ENCODE peak calls at places on chromosome 10, in four cellular contexts. V is nephron progenitor cell, M is GM12865, R is right atrium auricular region. W is an unnamed sample.

GRCh38 chr10:56449770-56450169 is 88.7 kb upstream of the ZWINT start:
- DNase-seq in M (peak), V (no peak), R (no peak), W (no peak)

GRCh38 chr10:88008866-88009470 is 145.5 kb downstream of the PTEN start:
- DNase-seq in R (no peak), V (no peak), M (no peak), W (no peak)

GRCh38 chr10:119316002-119316358 is 108.6 kb downstream of the GRK5 start:
- DNase-seq in V (no peak), M (no peak), R (no peak), W (no peak)

GRCh38 chr10:102869290-102870198 is at the start of gene AS3MT:
- DNase-seq in V (peak), R (no peak), M (no peak), W (no peak)

GRCh38 chr10:15642095-15642494 is 77.6 kb downstream of the ITGA8 start:
- DNase-seq in V (no peak), R (no peak), M (no peak), W (no peak)

GRCh38 chr10:71316081-71316785 is 2.8 kb upstream of the SLC29A3 start:
- DNase-seq in R (no peak), V (no peak), M (no peak), W (no peak)

GRCh38 chr10:79331709-79332108 is 15.6 kb upstream of the PPIF start:
- DNase-seq in R (no peak), M (peak), V (no peak), W (peak)

GRCh38 chr10:43342279-43343125 is 28.9 kb upstream of the FXYD4 start:
- DNase-seq in V (no peak), R (no peak), M (no peak), W (no peak)

GRCh38 chr10:132656283-132657126 is 118.9 kb downstream of the INPP5A start:
- DNase-seq in M (no peak), R (no peak), V (no peak), W (no peak)

GRCh38 chr10:130425169-130425568 is 289.0 kb downstream of the GLRX3 start:
- DNase-seq in M (no peak), V (no peak), R (peak), W (no peak)

GRCh38 chr10:110433740-110434139 is 64.0 kb upstream of the DUSP5 start:
- DNase-seq in V (no peak), R (no peak), M (no peak), W (peak)

GRCh38 chr10:8070440-8070839 is 16.0 kb downstream of the GATA3 start:
- DNase-seq in M (no peak), V (no peak), R (no peak), W (no peak)

GRCh38 chr10:14617125-14617524 is 157.6 kb downstream of the FAM107B start:
- DNase-seq in M (no peak), R (no peak), V (no peak), W (no peak)

GRCh38 chr10:99827906-99828305 is 45.5 kb downstream of the ABCC2 start:
- DNase-seq in V (no peak), R (no peak), M (no peak), W (no peak)

GRCh38 chr10:14016011-14016536 is 314.6 kb downstream of the FRMD4A start:
- DNase-seq in V (no peak), R (peak), M (peak), W (peak)

GRCh38 chr10:79948976-79949722 is at the start of gene SFTPD:
- DNase-seq in R (no peak), V (no peak), M (no peak), W (no peak)

GRCh38 chr10:129937351-129937751 is 26.7 kb downstream of the EBF3 start:
- DNase-seq in M (no peak), V (no peak), R (no peak), W (no peak)

GRCh38 chr10:100978896-100979185 is 8.5 kb downstream of the MRPL43 start:
- DNase-seq in M (no peak), R (no peak), V (no peak), W (no peak)

GRCh38 chr10:54559498-54559897 is 241.5 kb downstream of the PCDH15 start:
- DNase-seq in V (no peak), M (no peak), R (no peak), W (no peak)

GRCh38 chr10:76303682-76304316 is 872.4 kb downstream of the LRMDA start:
- DNase-seq in R (peak), V (peak), M (peak), W (no peak)

GRCh38 chr10:50393784-50394183 is 142.5 kb upstream of the ASAH2 start:
- DNase-seq in R (no peak), V (no peak), M (no peak), W (no peak)

GRCh38 chr10:44774676-44775401 is 136.3 kb upstream of the TMEM72 start:
- DNase-seq in V (no peak), M (no peak), R (no peak), W (no peak)

GRCh38 chr10:76546411-76546810 is 1091.2 kb downstream of the KCNMA1 start:
- DNase-seq in V (no peak), M (no peak), R (no peak), W (no peak)

GRCh38 chr10:43865275-43866135 is 216.8 kb upstream of the ZNF32 start:
- DNase-seq in V (no peak), R (peak), M (no peak), W (no peak)

GRCh38 chr10:95818663-95819062 is 62.7 kb downstream of the ENTPD1 start:
- DNase-seq in M (no peak), V (no peak), R (no peak), W (no peak)

GRCh38 chr10:43024524-43024923 is 52.3 kb upstream of the RET start:
- DNase-seq in R (no peak), V (no peak), M (no peak), W (no peak)

GRCh38 chr10:122363722-122364463 is 10.6 kb upstream of the PLEKHA1 start:
- DNase-seq in M (no peak), R (peak), V (no peak), W (no peak)

GRCh38 chr10:97540669-97541500 is 31.7 kb upstream of the ANKRD2 start:
- DNase-seq in V (no peak), R (no peak), M (no peak), W (no peak)

GRCh38 chr10:27741173-27742091 is 4.2 kb downstream of the MKX start:
- DNase-seq in R (no peak), M (no peak), V (peak), W (no peak)

GRCh38 chr10:86650151-86650550 is 4.2 kb upstream of the OPN4 start:
- DNase-seq in R (peak), M (no peak), V (no peak), W (no peak)

GRCh38 chr10:15897282-15897681 is 37.0 kb upstream of the MINDY3 start:
- DNase-seq in V (no peak), R (no peak), M (no peak), W (no peak)

GRCh38 chr10:29635711-29636144 is 957 bp upstream of the SVIL start:
- DNase-seq in R (no peak), V (peak), M (peak), W (no peak)
- TF ChIP-seq CTCF in R (no peak), V (no peak), M (no peak), W (no peak)

GRCh38 chr10:93481931-93482834 is at the start of gene MYOF:
- DNase-seq in R (peak), V (peak), M (peak), W (no peak)
- TF ChIP-seq CTCF in R (peak), V (peak), M (peak), W (peak)

GRCh38 chr10:70132098-70133029 is at the start of gene AIFM2:
- DNase-seq in R (peak), M (peak), V (peak), W (no peak)
- TF ChIP-seq CTCF in R (peak), M (no peak), V (no peak), W (no peak)

GRCh38 chr10:49268185-49268584 is 30.8 kb upstream of the C10orf71 start:
- DNase-seq in M (no peak), V (no peak), R (no peak), W (no peak)
- TF ChIP-seq CTCF in M (no peak), V (no peak), R (no peak), W (no peak)

GRCh38 chr10:84204122-84204521 is 9.8 kb downstream of the CDHR1 start:
- DNase-seq in M (peak), R (no peak), V (no peak), W (no peak)
- TF ChIP-seq CTCF in M (peak), R (no peak), V (peak), W (peak)

W was measured in CD14-positive monocyte.